ENCODE peak calls at places on chromosomes 16 and 17, in seven cellular contexts. C is astrocyte of the cerebellum; W is SW480; K is NCI-H1092; O is right lobe of liver; U is stimulated activated CD4-positive, alpha-beta T cell treated with anti-CD3 and anti-CD28 coated beads, Interleukin-15, amount 100 ng/mL, for 1 hour; G is lung. Q is an unnamed sample.

GRCh38 chr16:10500582-10500981 is 79.8 kb downstream of the EMP2 start:
- DNase-seq in C (no peak), W (no peak), K (no peak), O (no peak), U (no peak), G (no peak), Q (peak)

GRCh38 chr17:81422776-81423697 is 27.8 kb downstream of the BAHCC1 start:
- DNase-seq in C (peak), W (peak), K (no peak), O (no peak), U (no peak), G (peak), Q (no peak)

GRCh38 chr17:62625184-62625869 is 2.1 kb upstream of the MRC2 start:
- DNase-seq in C (no peak), W (no peak), K (no peak), O (no peak), U (no peak), G (no peak), Q (no peak)

GRCh38 chr17:67415291-67415690 is 38.2 kb downstream of the PITPNC1 start:
- DNase-seq in C (no peak), W (no peak), K (no peak), O (no peak), U (no peak), G (no peak), Q (no peak)

GRCh38 chr16:79613009-79613408 is 12.5 kb upstream of the MAF start:
- DNase-seq in C (no peak), W (peak), K (no peak), O (no peak), U (no peak), G (no peak), Q (no peak)

GRCh38 chr17:7687072-7687907 is at the start of gene TP53:
- DNase-seq in C (peak), W (peak), K (peak), O (peak), U (peak), G (peak), Q (peak)

GRCh38 chr17:79844869-79845600 is 5.8 kb upstream of the CBX4 start:
- DNase-seq in C (no peak), W (peak), K (no peak), O (peak), U (no peak), G (no peak), Q (peak)

GRCh38 chr17:42537826-42538451 is 1.9 kb downstream of the NAGLU start:
- DNase-seq in C (no peak), W (no peak), K (no peak), O (peak), U (no peak), G (no peak), Q (no peak)

GRCh38 chr17:48102700-48103378 is 1.6 kb upstream of the CBX1 start:
- DNase-seq in C (no peak), W (no peak), K (peak), O (no peak), U (no peak), G (no peak), Q (peak)